ENCODE peak calls at places on chromosomes 13 and 19, in ten cellular contexts. One of them, this sample, is unnamed.

GRCh38 chr19:38736036-38736412 is 8.2 kb downstream of the CAPN12 start:
- DNase-seq in COR-L47: no peak
- DNase-seq in COLO829: no peak
- DNase-seq in cardiac muscle cell: no peak
- DNase-seq in ascending aorta: no peak
- DNase-seq in AG04450: no peak
- DNase-seq in AG04449: no peak
- DNase-seq in stimulated activated CD4-positive, alpha-beta T cell treated with anti-CD3 and anti-CD28 coated beads, Interleukin-15, amount 100 ng/mL, for 24 hours: peak
- DNase-seq in foreskin fibroblast: no peak
- DNase-seq in iris pigment epithelial cell: no peak
- DNase-seq in this sample: no peak

GRCh38 chr13:44197791-44198770 is 175.5 kb upstream of the SERP2 start:
- DNase-seq in ascending aorta: no peak
- DNase-seq in stimulated activated CD4-positive, alpha-beta T cell treated with anti-CD3 and anti-CD28 coated beads, Interleukin-15, amount 100 ng/mL, for 24 hours: peak
- DNase-seq in iris pigment epithelial cell: peak
- DNase-seq in cardiac muscle cell: peak
- DNase-seq in COR-L47: peak
- DNase-seq in COLO829: no peak
- DNase-seq in AG04450: no peak
- DNase-seq in foreskin fibroblast: no peak
- DNase-seq in AG04449: no peak
- DNase-seq in this sample: no peak

GRCh38 chr19:50432221-50432626 is 468 bp upstream of the MYBPC2 start:
- DNase-seq in AG04449: no peak
- DNase-seq in ascending aorta: no peak
- DNase-seq in COR-L47: no peak
- DNase-seq in cardiac muscle cell: peak
- DNase-seq in stimulated activated CD4-positive, alpha-beta T cell treated with anti-CD3 and anti-CD28 coated beads, Interleukin-15, amount 100 ng/mL, for 24 hours: no peak
- DNase-seq in foreskin fibroblast: no peak
- DNase-seq in iris pigment epithelial cell: no peak
- DNase-seq in AG04450: no peak
- DNase-seq in COLO829: no peak
- DNase-seq in this sample: no peak

GRCh38 chr19:44684892-44685847 is 13.8 kb upstream of the CEACAM16 start:
- DNase-seq in iris pigment epithelial cell: peak
- DNase-seq in AG04450: peak
- DNase-seq in COR-L47: no peak
- DNase-seq in foreskin fibroblast: peak
- DNase-seq in stimulated activated CD4-positive, alpha-beta T cell treated with anti-CD3 and anti-CD28 coated beads, Interleukin-15, amount 100 ng/mL, for 24 hours: peak
- DNase-seq in ascending aorta: no peak
- DNase-seq in COLO829: peak
- DNase-seq in AG04449: peak
- DNase-seq in cardiac muscle cell: peak
- DNase-seq in this sample: no peak

GRCh38 chr19:16922592-16922934 is 33.8 kb downstream of the F2RL3 start:
- DNase-seq in cardiac muscle cell: no peak
- DNase-seq in foreskin fibroblast: no peak
- DNase-seq in iris pigment epithelial cell: no peak
- DNase-seq in AG04450: no peak
- DNase-seq in COLO829: no peak
- DNase-seq in COR-L47: no peak
- DNase-seq in stimulated activated CD4-positive, alpha-beta T cell treated with anti-CD3 and anti-CD28 coated beads, Interleukin-15, amount 100 ng/mL, for 24 hours: no peak
- DNase-seq in AG04449: no peak
- DNase-seq in ascending aorta: no peak
- DNase-seq in this sample: no peak

GRCh38 chr13:31627097-31627496 is 112.2 kb upstream of the RXFP2 start:
- DNase-seq in AG04449: no peak
- DNase-seq in iris pigment epithelial cell: peak
- DNase-seq in ascending aorta: no peak
- DNase-seq in stimulated activated CD4-positive, alpha-beta T cell treated with anti-CD3 and anti-CD28 coated beads, Interleukin-15, amount 100 ng/mL, for 24 hours: no peak
- DNase-seq in AG04450: no peak
- DNase-seq in COLO829: no peak
- DNase-seq in COR-L47: no peak
- DNase-seq in cardiac muscle cell: peak
- DNase-seq in foreskin fibroblast: peak
- DNase-seq in this sample: no peak

GRCh38 chr19:29524201-29524911 is 1.4 kb upstream of the VSTM2B start:
- DNase-seq in foreskin fibroblast: no peak
- DNase-seq in AG04449: no peak
- DNase-seq in COLO829: no peak
- DNase-seq in stimulated activated CD4-positive, alpha-beta T cell treated with anti-CD3 and anti-CD28 coated beads, Interleukin-15, amount 100 ng/mL, for 24 hours: no peak
- DNase-seq in AG04450: no peak
- DNase-seq in ascending aorta: no peak
- DNase-seq in iris pigment epithelial cell: no peak
- DNase-seq in cardiac muscle cell: no peak
- DNase-seq in COR-L47: no peak
- DNase-seq in this sample: no peak

GRCh38 chr19:8973501-8974091 is 36.6 kb downstream of the MUC16 start:
- DNase-seq in iris pigment epithelial cell: peak
- DNase-seq in AG04449: no peak
- DNase-seq in stimulated activated CD4-positive, alpha-beta T cell treated with anti-CD3 and anti-CD28 coated beads, Interleukin-15, amount 100 ng/mL, for 24 hours: no peak
- DNase-seq in AG04450: no peak
- DNase-seq in cardiac muscle cell: peak
- DNase-seq in COR-L47: no peak
- DNase-seq in foreskin fibroblast: no peak
- DNase-seq in ascending aorta: no peak
- DNase-seq in COLO829: no peak
- DNase-seq in this sample: no peak

GRCh38 chr13:24264976-24265375 is 44.4 kb upstream of the C1QTNF9 start:
- DNase-seq in foreskin fibroblast: no peak
- DNase-seq in COR-L47: no peak
- DNase-seq in AG04449: no peak
- DNase-seq in cardiac muscle cell: no peak
- DNase-seq in COLO829: no peak
- DNase-seq in iris pigment epithelial cell: no peak
- DNase-seq in AG04450: no peak
- DNase-seq in stimulated activated CD4-positive, alpha-beta T cell treated with anti-CD3 and anti-CD28 coated beads, Interleukin-15, amount 100 ng/mL, for 24 hours: peak
- DNase-seq in ascending aorta: no peak
- DNase-seq in this sample: no peak

GRCh38 chr13:76719955-76720354 is 166.2 kb downstream of the KCTD12 start:
- DNase-seq in COR-L47: no peak
- DNase-seq in AG04449: no peak
- DNase-seq in stimulated activated CD4-positive, alpha-beta T cell treated with anti-CD3 and anti-CD28 coated beads, Interleukin-15, amount 100 ng/mL, for 24 hours: no peak
- DNase-seq in ascending aorta: no peak
- DNase-seq in AG04450: no peak
- DNase-seq in foreskin fibroblast: no peak
- DNase-seq in iris pigment epithelial cell: no peak
- DNase-seq in cardiac muscle cell: no peak
- DNase-seq in COLO829: no peak
- DNase-seq in this sample: no peak

GRCh38 chr19:39913682-39914333 is 20.6 kb downstream of the FCGBP start:
- DNase-seq in stimulated activated CD4-positive, alpha-beta T cell treated with anti-CD3 and anti-CD28 coated beads, Interleukin-15, amount 100 ng/mL, for 24 hours: no peak
- DNase-seq in iris pigment epithelial cell: no peak
- DNase-seq in cardiac muscle cell: no peak
- DNase-seq in AG04450: no peak
- DNase-seq in AG04449: no peak
- DNase-seq in COR-L47: no peak
- DNase-seq in ascending aorta: no peak
- DNase-seq in foreskin fibroblast: no peak
- DNase-seq in COLO829: no peak
- DNase-seq in this sample: no peak

GRCh38 chr13:38685974-38686571 is 804 bp upstream of the FREM2 start:
- DNase-seq in AG04449: no peak
- DNase-seq in ascending aorta: no peak
- DNase-seq in stimulated activated CD4-positive, alpha-beta T cell treated with anti-CD3 and anti-CD28 coated beads, Interleukin-15, amount 100 ng/mL, for 24 hours: no peak
- DNase-seq in cardiac muscle cell: peak
- DNase-seq in COLO829: peak
- DNase-seq in COR-L47: peak
- DNase-seq in iris pigment epithelial cell: no peak
- DNase-seq in AG04450: no peak
- DNase-seq in foreskin fibroblast: no peak
- DNase-seq in this sample: peak

GRCh38 chr13:21050288-21051197 is 10.8 kb downstream of the LATS2 start:
- DNase-seq in iris pigment epithelial cell: peak
- DNase-seq in cardiac muscle cell: peak
- DNase-seq in stimulated activated CD4-positive, alpha-beta T cell treated with anti-CD3 and anti-CD28 coated beads, Interleukin-15, amount 100 ng/mL, for 24 hours: no peak
- DNase-seq in AG04449: no peak
- DNase-seq in ascending aorta: no peak
- DNase-seq in foreskin fibroblast: no peak
- DNase-seq in COR-L47: no peak
- DNase-seq in AG04450: no peak
- DNase-seq in COLO829: no peak
- DNase-seq in this sample: no peak

GRCh38 chr19:2277138-2277537 is 4.8 kb downstream of the PEAK3 start:
- DNase-seq in stimulated activated CD4-positive, alpha-beta T cell treated with anti-CD3 and anti-CD28 coated beads, Interleukin-15, amount 100 ng/mL, for 24 hours: no peak
- DNase-seq in ascending aorta: no peak
- DNase-seq in COR-L47: no peak
- DNase-seq in iris pigment epithelial cell: no peak
- DNase-seq in AG04449: no peak
- DNase-seq in AG04450: no peak
- DNase-seq in COLO829: no peak
- DNase-seq in foreskin fibroblast: no peak
- DNase-seq in cardiac muscle cell: no peak
- DNase-seq in this sample: no peak

GRCh38 chr13:102395174-102395573 is 6.7 kb downstream of the FGF14 start:
- DNase-seq in foreskin fibroblast: no peak
- DNase-seq in cardiac muscle cell: no peak
- DNase-seq in stimulated activated CD4-positive, alpha-beta T cell treated with anti-CD3 and anti-CD28 coated beads, Interleukin-15, amount 100 ng/mL, for 24 hours: no peak
- DNase-seq in iris pigment epithelial cell: no peak
- DNase-seq in AG04449: no peak
- DNase-seq in COR-L47: no peak
- DNase-seq in AG04450: no peak
- DNase-seq in ascending aorta: no peak
- DNase-seq in COLO829: no peak
- DNase-seq in this sample: no peak

GRCh38 chr13:34502621-34503020 is 439.4 kb upstream of the NBEA start:
- DNase-seq in COR-L47: no peak
- DNase-seq in COLO829: no peak
- DNase-seq in stimulated activated CD4-positive, alpha-beta T cell treated with anti-CD3 and anti-CD28 coated beads, Interleukin-15, amount 100 ng/mL, for 24 hours: no peak
- DNase-seq in AG04450: no peak
- DNase-seq in iris pigment epithelial cell: no peak
- DNase-seq in AG04449: no peak
- DNase-seq in cardiac muscle cell: no peak
- DNase-seq in foreskin fibroblast: no peak
- DNase-seq in ascending aorta: no peak
- DNase-seq in this sample: no peak

GRCh38 chr13:30346159-30346788 is 38.9 kb upstream of the KATNAL1 start:
- DNase-seq in iris pigment epithelial cell: no peak
- DNase-seq in stimulated activated CD4-positive, alpha-beta T cell treated with anti-CD3 and anti-CD28 coated beads, Interleukin-15, amount 100 ng/mL, for 24 hours: peak
- DNase-seq in COLO829: no peak
- DNase-seq in AG04449: no peak
- DNase-seq in cardiac muscle cell: no peak
- DNase-seq in ascending aorta: no peak
- DNase-seq in COR-L47: no peak
- DNase-seq in foreskin fibroblast: no peak
- DNase-seq in AG04450: no peak
- DNase-seq in this sample: no peak

GRCh38 chr13:98939552-98940306 is 38.1 kb downstream of the DOCK9 start:
- DNase-seq in foreskin fibroblast: no peak
- DNase-seq in stimulated activated CD4-positive, alpha-beta T cell treated with anti-CD3 and anti-CD28 coated beads, Interleukin-15, amount 100 ng/mL, for 24 hours: no peak
- DNase-seq in iris pigment epithelial cell: no peak
- DNase-seq in AG04450: no peak
- DNase-seq in AG04449: no peak
- DNase-seq in ascending aorta: no peak
- DNase-seq in COLO829: no peak
- DNase-seq in COR-L47: no peak
- DNase-seq in cardiac muscle cell: peak
- DNase-seq in this sample: no peak

GRCh38 chr13:80945328-80945727 is 604.4 kb upstream of the SPRY2 start:
- DNase-seq in iris pigment epithelial cell: no peak
- DNase-seq in cardiac muscle cell: peak
- DNase-seq in AG04449: no peak
- DNase-seq in COLO829: peak
- DNase-seq in ascending aorta: no peak
- DNase-seq in stimulated activated CD4-positive, alpha-beta T cell treated with anti-CD3 and anti-CD28 coated beads, Interleukin-15, amount 100 ng/mL, for 24 hours: no peak
- DNase-seq in foreskin fibroblast: no peak
- DNase-seq in AG04450: no peak
- DNase-seq in COR-L47: no peak
- DNase-seq in this sample: no peak

GRCh38 chr19:28793391-28794168 is 419.4 kb downstream of the UQCRFS1 start:
- DNase-seq in ascending aorta: no peak
- DNase-seq in stimulated activated CD4-positive, alpha-beta T cell treated with anti-CD3 and anti-CD28 coated beads, Interleukin-15, amount 100 ng/mL, for 24 hours: no peak
- DNase-seq in AG04450: no peak
- DNase-seq in COR-L47: no peak
- DNase-seq in AG04449: no peak
- DNase-seq in iris pigment epithelial cell: no peak
- DNase-seq in COLO829: no peak
- DNase-seq in cardiac muscle cell: no peak
- DNase-seq in foreskin fibroblast: no peak
- DNase-seq in this sample: no peak

GRCh38 chr19:39212377-39212742 is 8.3 kb upstream of the SYCN start:
- DNase-seq in COR-L47: no peak
- DNase-seq in stimulated activated CD4-positive, alpha-beta T cell treated with anti-CD3 and anti-CD28 coated beads, Interleukin-15, amount 100 ng/mL, for 24 hours: peak
- DNase-seq in AG04449: no peak
- DNase-seq in ascending aorta: no peak
- DNase-seq in foreskin fibroblast: no peak
- DNase-seq in cardiac muscle cell: peak
- DNase-seq in iris pigment epithelial cell: peak
- DNase-seq in COLO829: no peak
- DNase-seq in AG04450: no peak
- DNase-seq in this sample: no peak

GRCh38 chr19:40523322-40524047 is 53.2 kb upstream of the SHKBP1 start:
- DNase-seq in AG04450: no peak
- DNase-seq in stimulated activated CD4-positive, alpha-beta T cell treated with anti-CD3 and anti-CD28 coated beads, Interleukin-15, amount 100 ng/mL, for 24 hours: peak
- DNase-seq in COLO829: peak
- DNase-seq in AG04449: no peak
- DNase-seq in foreskin fibroblast: peak
- DNase-seq in ascending aorta: no peak
- DNase-seq in COR-L47: peak
- DNase-seq in iris pigment epithelial cell: peak
- DNase-seq in cardiac muscle cell: peak
- DNase-seq in this sample: peak

GRCh38 chr19:43789029-43789428 is 8.3 kb upstream of the KCNN4 start:
- DNase-seq in COLO829: no peak
- DNase-seq in AG04449: no peak
- DNase-seq in ascending aorta: no peak
- DNase-seq in cardiac muscle cell: peak
- DNase-seq in foreskin fibroblast: no peak
- DNase-seq in COR-L47: no peak
- DNase-seq in AG04450: no peak
- DNase-seq in stimulated activated CD4-positive, alpha-beta T cell treated with anti-CD3 and anti-CD28 coated beads, Interleukin-15, amount 100 ng/mL, for 24 hours: no peak
- DNase-seq in iris pigment epithelial cell: peak
- DNase-seq in this sample: no peak

GRCh38 chr13:69704311-69704710 is 403.3 kb upstream of the ATXN8OS start:
- DNase-seq in stimulated activated CD4-positive, alpha-beta T cell treated with anti-CD3 and anti-CD28 coated beads, Interleukin-15, amount 100 ng/mL, for 24 hours: no peak
- DNase-seq in AG04449: no peak
- DNase-seq in iris pigment epithelial cell: peak
- DNase-seq in ascending aorta: no peak
- DNase-seq in AG04450: no peak
- DNase-seq in foreskin fibroblast: no peak
- DNase-seq in COR-L47: no peak
- DNase-seq in cardiac muscle cell: no peak
- DNase-seq in COLO829: no peak
- DNase-seq in this sample: no peak

GRCh38 chr19:28264556-28264955 is 948.4 kb downstream of the UQCRFS1 start:
- DNase-seq in foreskin fibroblast: no peak
- DNase-seq in AG04450: no peak
- DNase-seq in cardiac muscle cell: no peak
- DNase-seq in iris pigment epithelial cell: no peak
- DNase-seq in COR-L47: no peak
- DNase-seq in ascending aorta: no peak
- DNase-seq in COLO829: no peak
- DNase-seq in AG04449: no peak
- DNase-seq in stimulated activated CD4-positive, alpha-beta T cell treated with anti-CD3 and anti-CD28 coated beads, Interleukin-15, amount 100 ng/mL, for 24 hours: no peak
- DNase-seq in this sample: no peak

This sample was measured in NCI-H526 treated with DMSO at 0.1 percent for 48 hours.